ENCODE peak calls at places on chromosomes 1 and 21, in eight cellular contexts. P is ovary; R is HuH-7; O is progenitor cell of endocrine pancreas; C is Panc1; X is fibroblast of pulmonary artery; Q is left ventricle myocardium inferior; G is activated CD4-positive, alpha-beta T cell treated with anti-CD3 and anti-CD28 coated beads, Interleukin-2, amount 50 U/mL, for 48 hours. I is an unnamed sample.

GRCh38 chr1:84936116-84936810 is 43.3 kb upstream of the LPAR3 start:
- DNase-seq in P (peak), R (peak), O (no peak), C (peak), X (peak), Q (no peak), G (no peak), I (peak)

GRCh38 chr1:179380299-179380698 is 14.5 kb downstream of the AXDND1 start:
- DNase-seq in P (no peak), R (no peak), O (no peak), C (no peak), X (no peak), Q (no peak), G (no peak), I (no peak)

GRCh38 chr1:172658871-172659453 is at the start of gene FASLG:
- DNase-seq in P (no peak), R (no peak), O (no peak), C (no peak), X (no peak), Q (no peak), G (peak), I (no peak)

GRCh38 chr1:26717066-26717465 is 21.3 kb downstream of the ARID1A start:
- DNase-seq in P (no peak), R (no peak), O (no peak), C (no peak), X (peak), Q (no peak), G (no peak), I (no peak)

GRCh38 chr1:179119466-179119865 is 37.6 kb downstream of the TOR3A start:
- DNase-seq in P (no peak), R (no peak), O (no peak), C (no peak), X (no peak), Q (no peak), G (no peak), I (no peak)

GRCh38 chr21:38970765-38971164 is 165.0 kb downstream of the ETS2 start:
- DNase-seq in P (no peak), R (no peak), O (no peak), C (no peak), X (no peak), Q (no peak), G (no peak), I (no peak)

GRCh38 chr1:173861731-173862145 is 6.1 kb downstream of the GAS5 start:
- DNase-seq in P (no peak), R (no peak), O (no peak), C (no peak), X (no peak), Q (no peak), G (peak), I (no peak)

GRCh38 chr1:25090707-25091422 is 141.4 kb downstream of the SYF2 start:
- DNase-seq in P (no peak), R (no peak), O (no peak), C (no peak), X (peak), Q (no peak), G (no peak), I (no peak)

GRCh38 chr1:31483012-31483946 is 70.3 kb downstream of the SERINC2 start:
- DNase-seq in P (no peak), R (no peak), O (no peak), C (no peak), X (peak), Q (no peak), G (no peak), I (no peak)

GRCh38 chr1:151007853-151008243 is 401 bp upstream of the PRUNE1 start:
- DNase-seq in P (no peak), R (no peak), O (no peak), C (no peak), X (no peak), Q (no peak), G (no peak), I (no peak)

GRCh38 chr1:168135116-168135981 is 1.4 kb downstream of the GPR161 start:
- DNase-seq in P (no peak), R (no peak), O (no peak), C (no peak), X (peak), Q (no peak), G (no peak), I (no peak)

GRCh38 chr1:190373705-190374336 is 103.8 kb downstream of the BRINP3 start:
- DNase-seq in P (no peak), R (peak), O (no peak), C (peak), X (peak), Q (no peak), G (no peak), I (peak)

GRCh38 chr1:42335809-42336518 is 929 bp upstream of the FOXJ3 start:
- DNase-seq in P (peak), R (peak), O (no peak), C (no peak), X (peak), Q (no peak), G (no peak), I (no peak)

GRCh38 chr1:58981392-58981791 is 197.5 kb upstream of the JUN start:
- DNase-seq in P (no peak), R (no peak), O (no peak), C (no peak), X (no peak), Q (no peak), G (no peak), I (peak)

GRCh38 chr1:246785536-246786111 is 61.4 kb downstream of the SCCPDH start:
- DNase-seq in P (no peak), R (no peak), O (no peak), C (no peak), X (no peak), Q (no peak), G (no peak), I (no peak)

GRCh38 chr1:54380285-54380882 is 25.8 kb downstream of the SSBP3 start:
- DNase-seq in P (no peak), R (no peak), O (no peak), C (no peak), X (no peak), Q (no peak), G (no peak), I (no peak)

GRCh38 chr1:207316622-207317510 is 4.6 kb upstream of the CD55 start:
- DNase-seq in P (peak), R (no peak), O (no peak), C (no peak), X (peak), Q (no peak), G (no peak), I (peak)

GRCh38 chr1:18107671-18108312 is at the start of gene IGSF21:
- DNase-seq in P (no peak), R (no peak), O (no peak), C (no peak), X (no peak), Q (no peak), G (no peak), I (peak)

GRCh38 chr1:21217812-21218596 is 41.3 kb upstream of the EIF4G3 start:
- DNase-seq in P (peak), R (peak), O (peak), C (no peak), X (peak), Q (no peak), G (peak), I (peak)

GRCh38 chr1:170959385-170959784 is 24.1 kb downstream of the MROH9 start:
- DNase-seq in P (no peak), R (no peak), O (no peak), C (no peak), X (no peak), Q (no peak), G (no peak), I (no peak)

GRCh38 chr1:12552111-12552888 is 65.7 kb downstream of the DHRS3 start:
- DNase-seq in P (no peak), R (no peak), O (no peak), C (no peak), X (no peak), Q (no peak), G (no peak), I (no peak)

GRCh38 chr21:45010860-45011259 is 63.5 kb upstream of the ADARB1 start:
- DNase-seq in P (no peak), R (no peak), O (no peak), C (no peak), X (no peak), Q (no peak), G (no peak), I (no peak)

GRCh38 chr1:222404710-222405109 is 143.2 kb downstream of the HHIPL2 start:
- DNase-seq in P (no peak), R (no peak), O (no peak), C (no peak), X (no peak), Q (no peak), G (no peak), I (no peak)

GRCh38 chr1:95375201-95375600 is 141.2 kb downstream of the RWDD3 start:
- DNase-seq in P (no peak), R (no peak), O (no peak), C (no peak), X (no peak), Q (no peak), G (no peak), I (no peak)

GRCh38 chr1:113021430-113022085 is 51.4 kb upstream of the LRIG2 start:
- DNase-seq in P (no peak), R (peak), O (no peak), C (no peak), X (peak), Q (no peak), G (no peak), I (no peak)

GRCh38 chr1:224513787-224514209 is 79.2 kb upstream of the WDR26 start:
- DNase-seq in P (peak), R (peak), O (peak), C (no peak), X (peak), Q (peak), G (peak), I (peak)

GRCh38 chr1:93842750-93843500 is 36.1 kb downstream of the DNTTIP2 start:
- DNase-seq in P (no peak), R (no peak), O (no peak), C (no peak), X (peak), Q (no peak), G (no peak), I (no peak)

GRCh38 chr1:112704908-112705627 is 1.9 kb downstream of the RHOC start:
- DNase-seq in P (peak), R (peak), O (peak), C (no peak), X (peak), Q (peak), G (peak), I (peak)

GRCh38 chr1:245685111-245685810 is 530.5 kb downstream of the KIF26B start:
- DNase-seq in P (no peak), R (no peak), O (no peak), C (no peak), X (no peak), Q (no peak), G (no peak), I (no peak)

GRCh38 chr1:24900486-24900849 is 29.6 kb downstream of the RUNX3 start:
- DNase-seq in P (no peak), R (no peak), O (no peak), C (no peak), X (no peak), Q (no peak), G (peak), I (no peak)

GRCh38 chr1:215543191-215543606 is 23.9 kb upstream of the KCTD3 start:
- DNase-seq in P (no peak), R (no peak), O (no peak), C (no peak), X (peak), Q (no peak), G (no peak), I (no peak)

GRCh38 chr1:229165327-229165726 is 105.6 kb upstream of the RAB4A start:
- DNase-seq in P (no peak), R (no peak), O (no peak), C (no peak), X (peak), Q (no peak), G (no peak), I (no peak)

GRCh38 chr1:205064741-205065316 is 19.4 kb downstream of the TMEM81 start:
- DNase-seq in P (no peak), R (no peak), O (no peak), C (no peak), X (no peak), Q (no peak), G (no peak), I (no peak)

GRCh38 chr1:208166340-208167138 is 77.6 kb downstream of the PLXNA2 start:
- DNase-seq in P (no peak), R (no peak), O (no peak), C (no peak), X (no peak), Q (no peak), G (no peak), I (no peak)

GRCh38 chr1:92961896-92962752 is 862 bp upstream of the DIPK1A start:
- DNase-seq in P (peak), R (peak), O (no peak), C (no peak), X (peak), Q (peak), G (peak), I (peak)

GRCh38 chr1:15290382-15290781 is 43.4 kb downstream of the FHAD1 start:
- DNase-seq in P (no peak), R (no peak), O (no peak), C (no peak), X (peak), Q (no peak), G (peak), I (no peak)

GRCh38 chr1:214303106-214303505 is 22.1 kb downstream of the SMYD2 start:
- DNase-seq in P (no peak), R (no peak), O (no peak), C (no peak), X (peak), Q (no peak), G (no peak), I (no peak)

GRCh38 chr1:93414749-93415148 is 33.2 kb upstream of the FNBP1L start:
- DNase-seq in P (no peak), R (no peak), O (no peak), C (no peak), X (no peak), Q (no peak), G (no peak), I (no peak)

GRCh38 chr1:41431490-41432350 is 52.8 kb downstream of the EDN2 start:
- DNase-seq in P (peak), R (no peak), O (no peak), C (no peak), X (no peak), Q (peak), G (no peak), I (no peak)